ENCODE peak calls at places on chromosome 2, in four cellular contexts. E is non-pigmented ciliary epithelial cell; D is effector CD8-positive, alpha-beta T cell; Z is CD8-positive, alpha-beta T cell. W is an unnamed sample.

GRCh38 chr2:84781942-84782716 is 98.8 kb downstream of the TRABD2A start:
- DNase-seq in D (no peak), E (no peak), Z (peak; percentile 44), W (no peak)

GRCh38 chr2:42853571-42854206 is 61.3 kb upstream of the HAAO start:
- DNase-seq in D (no peak), E (no peak), Z (no peak), W (no peak)

GRCh38 chr2:64212801-64213321 is 68.6 kb upstream of the PELI1 start:
- DNase-seq in D (no peak), E (peak; percentile 81), Z (no peak), W (no peak)

GRCh38 chr2:240988571-240989271 is 9.7 kb upstream of the SNED1 start:
- DNase-seq in Z (no peak), D (no peak), E (no peak), W (no peak)

GRCh38 chr2:40823465-40823864 is 371.6 kb upstream of the SLC8A1 start:
- DNase-seq in Z (no peak), D (no peak), E (no peak), W (no peak)

GRCh38 chr2:67241453-67241852 is 155.7 kb upstream of the ETAA1 start:
- DNase-seq in Z (no peak), D (no peak), E (no peak), W (no peak)

GRCh38 chr2:1748741-1749488 is 4.6 kb upstream of the PXDN start:
- DNase-seq in E (no peak), D (no peak), Z (no peak), W (no peak)

GRCh38 chr2:198712485-198712884 is 745.3 kb downstream of the SATB2 start:
- DNase-seq in D (no peak), E (no peak), Z (no peak), W (no peak)

GRCh38 chr2:97718051-97718882 is 4.9 kb downstream of the ZAP70 start:
- DNase-seq in Z (peak; percentile 75), E (no peak), D (peak; percentile 52), W (no peak)

GRCh38 chr2:12883911-12884310 is 167.2 kb downstream of the TRIB2 start:
- DNase-seq in E (no peak), D (no peak), Z (no peak), W (no peak)

GRCh38 chr2:27115485-27115884 is 3.4 kb downstream of the CGREF1 start:
- DNase-seq in Z (no peak), E (no peak), D (no peak), W (no peak)

GRCh38 chr2:225400060-225400511 is 576 bp downstream of the NYAP2 start:
- DNase-seq in Z (no peak), E (peak; percentile 18), D (no peak), W (no peak)

GRCh38 chr2:6068441-6068935 is 376.3 kb downstream of the SOX11 start:
- DNase-seq in E (no peak), Z (no peak), D (no peak), W (no peak)

GRCh38 chr2:207767461-207768167 is 2.1 kb downstream of the FZD5 start:
- DNase-seq in E (no peak), Z (no peak), D (no peak), W (no peak)

GRCh38 chr2:217279571-217279970 is 419.7 kb upstream of the TNP1 start:
- DNase-seq in Z (no peak), D (no peak), E (peak; percentile 77), W (no peak)

GRCh38 chr2:236823230-236823629 is 253.6 kb downstream of the ACKR3 start:
- DNase-seq in D (no peak), E (no peak), Z (no peak), W (peak; percentile 34)

GRCh38 chr2:149894226-149894625 is 306.7 kb upstream of the MMADHC start:
- DNase-seq in E (no peak), Z (no peak), D (no peak), W (no peak)

GRCh38 chr2:109318150-109318948 is 189.3 kb downstream of the SH3RF3 start:
- DNase-seq in D (no peak), Z (no peak), E (peak; percentile 69), W (no peak)

GRCh38 chr2:124112966-124113365 is 87.9 kb downstream of the CNTNAP5 start:
- DNase-seq in D (no peak), Z (no peak), E (peak; percentile 8), W (no peak)

GRCh38 chr2:55311444-55311870 is 42.4 kb upstream of the MTIF2 start:
- DNase-seq in D (no peak), E (peak; percentile 10), Z (no peak), W (no peak)

GRCh38 chr2:223008936-223009335 is 43.1 kb upstream of the KCNE4 start:
- DNase-seq in E (no peak), D (no peak), Z (no peak), W (no peak)

W was measured in type B pancreatic cell.